ENCODE peak calls at places on chromosomes 7 and 10, in nine cellular contexts. B is putamen; A is caudate nucleus; F is hypothalamus; Q is naive thymus-derived CD8-positive, alpha-beta T cell; M is SJSA1; I is EH; L is GM13976; O is activated T-cell treated with anti-CD3 and anti-CD28 coated beads, Interleukin-2, amount 50 U/mL, for 24 hours. K is an unnamed sample.

GRCh38 chr10:117537436-117537903 is 5.1 kb upstream of the EMX2 start:
- DNase-seq in B (no peak), A (no peak), F (no peak), Q (no peak), M (no peak), I (peak), L (peak), O (no peak), K (peak)

GRCh38 chr7:119802147-119802546 is 470.8 kb upstream of the KCND2 start:
- DNase-seq in B (no peak), A (no peak), F (no peak), Q (no peak), M (no peak), I (no peak), L (no peak), O (no peak), K (no peak)

GRCh38 chr10:37831495-37832333 is 25.7 kb downstream of the ZNF248 start:
- DNase-seq in B (no peak), A (no peak), F (no peak), Q (no peak), M (no peak), I (no peak), L (no peak), O (no peak), K (no peak)

GRCh38 chr10:95820363-95820762 is 64.4 kb downstream of the ENTPD1 start:
- DNase-seq in B (no peak), A (no peak), F (no peak), Q (no peak), M (no peak), I (no peak), L (no peak), O (no peak), K (no peak)

GRCh38 chr10:31134303-31134928 is 102.8 kb upstream of the ZNF438 start:
- DNase-seq in B (no peak), A (peak), F (peak), Q (no peak), M (peak), I (peak), L (no peak), O (peak), K (peak)

GRCh38 chr10:72612203-72612826 is 13.6 kb downstream of the MICU1 start:
- DNase-seq in B (no peak), A (no peak), F (no peak), Q (no peak), M (no peak), I (peak), L (no peak), O (no peak), K (peak)

GRCh38 chr7:28192786-28193581 is 12.4 kb upstream of the JAZF1 start:
- DNase-seq in B (no peak), A (no peak), F (no peak), Q (no peak), M (no peak), I (peak), L (no peak), O (no peak), K (no peak)

GRCh38 chr7:98626393-98627061 is 9.4 kb downstream of the NPTX2 start:
- DNase-seq in B (no peak), A (no peak), F (peak), Q (no peak), M (no peak), I (no peak), L (no peak), O (no peak), K (no peak)

GRCh38 chr7:137986252-137987010 is 15.5 kb downstream of the CREB3L2 start:
- DNase-seq in B (no peak), A (no peak), F (no peak), Q (no peak), M (no peak), I (peak), L (no peak), O (no peak), K (peak)

GRCh38 chr7:35550831-35551230 is 144.1 kb downstream of the HERPUD2 start:
- DNase-seq in B (no peak), A (no peak), F (no peak), Q (no peak), M (no peak), I (no peak), L (no peak), O (no peak), K (no peak)

GRCh38 chr7:47262881-47263280 is 319.0 kb downstream of the TNS3 start:
- DNase-seq in B (no peak), A (no peak), F (no peak), Q (no peak), M (no peak), I (no peak), L (no peak), O (no peak), K (no peak)

GRCh38 chr10:29443745-29444523 is 155.1 kb downstream of the LYZL1 start:
- DNase-seq in B (no peak), A (no peak), F (no peak), Q (no peak), M (no peak), I (peak), L (no peak), O (no peak), K (peak)

GRCh38 chr10:4266387-4267083 is 481.5 kb upstream of the KLF6 start:
- DNase-seq in B (no peak), A (no peak), F (no peak), Q (no peak), M (no peak), I (no peak), L (no peak), O (no peak), K (peak)

GRCh38 chr10:102781921-102782542 is 38.3 kb downstream of the WBP1L start:
- DNase-seq in B (no peak), A (no peak), F (no peak), Q (no peak), M (no peak), I (peak), L (no peak), O (no peak), K (peak)

GRCh38 chr10:34808789-34809745 is 6.0 kb downstream of the PARD3 start:
- DNase-seq in B (peak), A (peak), F (peak), Q (no peak), M (no peak), I (peak), L (no peak), O (no peak), K (peak)

GRCh38 chr7:140541513-140542192 is 62.3 kb upstream of the MKRN1 start:
- DNase-seq in B (no peak), A (no peak), F (no peak), Q (no peak), M (peak), I (peak), L (no peak), O (no peak), K (peak)

GRCh38 chr10:11742009-11742778 is at the start of gene ECHDC3:
- DNase-seq in B (no peak), A (no peak), F (no peak), Q (peak), M (peak), I (peak), L (peak), O (peak), K (peak)

GRCh38 chr10:6239213-6239991 is 36.7 kb downstream of the PFKFB3 start:
- DNase-seq in B (peak), A (peak), F (no peak), Q (no peak), M (peak), I (peak), L (peak), O (peak), K (peak)

GRCh38 chr7:2612445-2613112 is 19.2 kb upstream of the TTYH3 start:
- DNase-seq in B (no peak), A (peak), F (no peak), Q (no peak), M (no peak), I (no peak), L (no peak), O (no peak), K (no peak)

GRCh38 chr7:3552499-3552898 is 251.4 kb downstream of the SDK1 start:
- DNase-seq in B (no peak), A (no peak), F (no peak), Q (no peak), M (no peak), I (no peak), L (no peak), O (no peak), K (no peak)

GRCh38 chr7:134327896-134328295 is 11.2 kb upstream of the SLC35B4 start:
- DNase-seq in B (peak), A (no peak), F (peak), Q (peak), M (peak), I (peak), L (peak), O (peak), K (peak)

GRCh38 chr10:132706701-132707100 is 79.2 kb downstream of the NKX6-2 start:
- DNase-seq in B (no peak), A (no peak), F (no peak), Q (no peak), M (no peak), I (no peak), L (no peak), O (no peak), K (no peak)

GRCh38 chr10:42958142-42958868 is 118.6 kb upstream of the RET start:
- DNase-seq in B (no peak), A (no peak), F (no peak), Q (no peak), M (no peak), I (no peak), L (no peak), O (peak), K (no peak)

GRCh38 chr10:88728107-88728763 is 22.2 kb downstream of the LIPK start:
- DNase-seq in B (no peak), A (no peak), F (no peak), Q (no peak), M (no peak), I (peak), L (peak), O (peak), K (peak)

GRCh38 chr10:76049581-76050290 is 618.3 kb downstream of the LRMDA start:
- DNase-seq in B (no peak), A (no peak), F (no peak), Q (no peak), M (no peak), I (peak), L (no peak), O (no peak), K (peak)

GRCh38 chr10:75448166-75448565 is 16.7 kb downstream of the LRMDA start:
- DNase-seq in B (no peak), A (no peak), F (no peak), Q (no peak), M (no peak), I (no peak), L (no peak), O (no peak), K (no peak)

GRCh38 chr10:32111585-32111984 is 55.4 kb upstream of the KIF5B start:
- DNase-seq in B (no peak), A (no peak), F (no peak), Q (no peak), M (no peak), I (peak), L (no peak), O (no peak), K (no peak)

GRCh38 chr7:88184848-88185304 is 35.0 kb downstream of the SRI start:
- DNase-seq in B (no peak), A (peak), F (no peak), Q (no peak), M (no peak), I (peak), L (no peak), O (no peak), K (peak)

GRCh38 chr7:50665403-50666123 is 100.4 kb upstream of the DDC start:
- DNase-seq in B (no peak), A (no peak), F (no peak), Q (no peak), M (peak), I (peak), L (no peak), O (no peak), K (no peak)

GRCh38 chr7:149773446-149774236 is at the start of gene ZNF467:
- DNase-seq in B (peak), A (peak), F (peak), Q (peak), M (no peak), I (peak), L (no peak), O (peak), K (peak)

GRCh38 chr7:29557954-29558353 is 5.7 kb upstream of the PRR15 start:
- DNase-seq in B (no peak), A (no peak), F (peak), Q (no peak), M (no peak), I (no peak), L (no peak), O (no peak), K (peak)

GRCh38 chr10:102480396-102480795 is 22.1 kb downstream of the ACTR1A start:
- DNase-seq in B (no peak), A (no peak), F (no peak), Q (no peak), M (no peak), I (no peak), L (no peak), O (no peak), K (no peak)

K was measured in fibroblast of villous mesenchyme.